ENCODE peak calls at places on chromosome 19, in four cellular contexts. One of them, this sample, is unnamed.
A peak's percentile ranks its signal among the peaks of the same experiment; 100 is the strongest.

GRCh38 chr19:18346091-18346490 is 5.7 kb downstream of the PGPEP1 start:
- DNase-seq in choroid plexus epithelial cell: no peak
- DNase-seq in EL: no peak
- DNase-seq in anterior cingulate cortex: no peak
- DNase-seq in this sample: no peak

GRCh38 chr19:40608957-40609356 is 7.8 kb downstream of the LTBP4 start:
- DNase-seq in anterior cingulate cortex: no peak
- DNase-seq in EL: no peak
- DNase-seq in choroid plexus epithelial cell: no peak
- DNase-seq in this sample: no peak

GRCh38 chr19:19655641-19656343 is 7.7 kb downstream of the ATP13A1 start:
- DNase-seq in EL: no peak
- DNase-seq in anterior cingulate cortex: no peak
- DNase-seq in choroid plexus epithelial cell: no peak
- DNase-seq in this sample: no peak

GRCh38 chr19:16366433-16367268 is 42.0 kb downstream of the KLF2 start:
- DNase-seq in anterior cingulate cortex: no peak
- DNase-seq in choroid plexus epithelial cell: no peak
- DNase-seq in EL: no peak
- DNase-seq in this sample: peak; percentile 85

GRCh38 chr19:10927691-10928562 is 512 bp downstream of the YIPF2 start:
- DNase-seq in choroid plexus epithelial cell: no peak
- DNase-seq in anterior cingulate cortex: no peak
- DNase-seq in EL: no peak
- DNase-seq in this sample: no peak

GRCh38 chr19:3849092-3849491 is 19.7 kb downstream of the ZFR2 start:
- DNase-seq in EL: peak; percentile 45
- DNase-seq in anterior cingulate cortex: no peak
- DNase-seq in choroid plexus epithelial cell: peak; percentile 23
- DNase-seq in this sample: peak; percentile 19

GRCh38 chr19:29001006-29001921 is 211.7 kb downstream of the UQCRFS1 start:
- DNase-seq in EL: no peak
- DNase-seq in anterior cingulate cortex: no peak
- DNase-seq in choroid plexus epithelial cell: no peak
- DNase-seq in this sample: no peak

GRCh38 chr19:13116282-13117175 is at the start of gene TRMT1:
- DNase-seq in EL: peak; percentile 93
- DNase-seq in anterior cingulate cortex: peak; percentile 40
- DNase-seq in choroid plexus epithelial cell: peak; percentile 94
- DNase-seq in this sample: peak; percentile 78

GRCh38 chr19:35404879-35405622 is 34.2 kb downstream of the GPR42 start:
- DNase-seq in choroid plexus epithelial cell: peak; percentile 89
- DNase-seq in anterior cingulate cortex: no peak
- DNase-seq in EL: peak; percentile 91
- DNase-seq in this sample: no peak

GRCh38 chr19:6250024-6250605 is 29.7 kb downstream of the MLLT1 start:
- DNase-seq in EL: peak; percentile 65
- DNase-seq in anterior cingulate cortex: no peak
- DNase-seq in choroid plexus epithelial cell: peak; percentile 46
- DNase-seq in this sample: no peak

GRCh38 chr19:43749152-43749551 is 5.6 kb downstream of the SMG9 start:
- DNase-seq in choroid plexus epithelial cell: no peak
- DNase-seq in anterior cingulate cortex: no peak
- DNase-seq in EL: no peak
- DNase-seq in this sample: no peak

GRCh38 chr19:2475018-2475701 is 767 bp upstream of the GADD45B start:
- DNase-seq in anterior cingulate cortex: no peak
- DNase-seq in choroid plexus epithelial cell: peak; percentile 69
- DNase-seq in EL: peak; percentile 77
- DNase-seq in this sample: no peak

GRCh38 chr19:13043285-13043684 is 48.0 kb downstream of the NFIX start:
- DNase-seq in anterior cingulate cortex: no peak
- DNase-seq in EL: no peak
- DNase-seq in choroid plexus epithelial cell: no peak
- DNase-seq in this sample: no peak

GRCh38 chr19:41223431-41224234 is 4.6 kb downstream of the AXL start:
- DNase-seq in anterior cingulate cortex: no peak
- DNase-seq in EL: peak; percentile 99
- DNase-seq in choroid plexus epithelial cell: peak; percentile 73
- DNase-seq in this sample: no peak

GRCh38 chr19:5667751-5668271 is 12.5 kb downstream of the MICOS13 start:
- DNase-seq in anterior cingulate cortex: no peak
- DNase-seq in EL: no peak
- DNase-seq in choroid plexus epithelial cell: no peak
- DNase-seq in this sample: no peak

GRCh38 chr19:44904426-44904994 is 1.1 kb upstream of the APOE start:
- DNase-seq in anterior cingulate cortex: no peak
- DNase-seq in EL: no peak
- DNase-seq in choroid plexus epithelial cell: no peak
- DNase-seq in this sample: no peak

This sample was measured in T-helper 1 cell.